ENCODE peak calls at places on chromosome 15, in seven cellular contexts. C is stomach, M is kidney, W is HCT116, N is upper lobe of left lung, F is astrocyte of the spinal cord, V is keratinocyte. E is an unnamed sample.

GRCh38 chr15:55799287-55800212 is 56.6 kb upstream of the PRTG start:
- DNase-seq in C (peak; percentile 27), M (no peak), W (peak; percentile 32), N (no peak), F (peak; percentile 59), V (no peak), E (no peak)

GRCh38 chr15:63466378-63467192 is 37.8 kb upstream of the USP3 start:
- DNase-seq in C (no peak), M (no peak), W (peak; percentile 74), N (no peak), F (peak; percentile 70), V (no peak), E (no peak)

GRCh38 chr15:34608517-34608916 is 25.1 kb upstream of the GOLGA8B start:
- DNase-seq in C (no peak), M (no peak), W (no peak), N (no peak), F (no peak), V (no peak), E (no peak)

GRCh38 chr15:47834093-47834492 is 116.8 kb downstream of the SEMA6D start:
- DNase-seq in C (no peak), M (no peak), W (no peak), N (no peak), F (no peak), V (no peak), E (no peak)

GRCh38 chr15:61367953-61368352 is 138.9 kb upstream of the RORA start:
- DNase-seq in C (no peak), M (no peak), W (no peak), N (no peak), F (no peak), V (no peak), E (no peak)

GRCh38 chr15:89416339-89417183 is 79.8 kb downstream of the RHCG start:
- DNase-seq in C (peak; percentile 60), M (no peak), W (peak; percentile 71), N (peak; percentile 91), F (peak; percentile 40), V (peak; percentile 46), E (no peak)

GRCh38 chr15:66936115-66936863 is 129.1 kb upstream of the SMAD3 start:
- DNase-seq in C (no peak), M (peak; percentile 78), W (no peak), N (peak; percentile 61), F (peak; percentile 13), V (no peak), E (no peak)

GRCh38 chr15:52133510-52134220 is 21.1 kb upstream of the BCL2L10 start:
- DNase-seq in C (no peak), M (no peak), W (no peak), N (no peak), F (no peak), V (no peak), E (no peak)

GRCh38 chr15:73127302-73127936 is 75.2 kb downstream of the NEO1 start:
- DNase-seq in C (no peak), M (no peak), W (peak; percentile 18), N (no peak), F (peak; percentile 22), V (peak; percentile 5), E (no peak)

GRCh38 chr15:83602021-83602420 is 51.9 kb upstream of the ADAMTSL3 start:
- DNase-seq in C (no peak), M (no peak), W (peak; percentile 12), N (no peak), F (no peak), V (peak; percentile 23), E (no peak)

GRCh38 chr15:52466134-52466701 is 62.5 kb downstream of the MYO5A start:
- DNase-seq in C (peak; percentile 40), M (peak; percentile 71), W (no peak), N (no peak), F (no peak), V (no peak), E (no peak)

GRCh38 chr15:61499371-61499770 is 270.3 kb upstream of the RORA start:
- DNase-seq in C (no peak), M (no peak), W (no peak), N (no peak), F (no peak), V (no peak), E (no peak)

GRCh38 chr15:70023064-70023768 is 74.5 kb downstream of the TLE3 start:
- DNase-seq in C (no peak), M (no peak), W (peak; percentile 15), N (no peak), F (peak; percentile 74), V (peak; percentile 89), E (peak; percentile 63)

GRCh38 chr15:95262866-95263564 is 1031.7 kb downstream of the MCTP2 start:
- DNase-seq in C (no peak), M (no peak), W (no peak), N (no peak), F (peak; percentile 78), V (no peak), E (no peak)

GRCh38 chr15:72970965-72971746 is 81.1 kb upstream of the NEO1 start:
- DNase-seq in C (no peak), M (no peak), W (no peak), N (no peak), F (peak; percentile 5), V (no peak), E (no peak)

GRCh38 chr15:60835974-60836373 is 357.0 kb upstream of the ICE2 start:
- DNase-seq in C (no peak), M (no peak), W (no peak), N (no peak), F (peak; percentile 52), V (no peak), E (no peak)

GRCh38 chr15:63066302-63066701 is 23.8 kb downstream of the TPM1 start:
- DNase-seq in C (no peak), M (no peak), W (no peak), N (no peak), F (peak; percentile 6), V (no peak), E (no peak)

GRCh38 chr15:60370804-60371700 is 26.7 kb downstream of the ANXA2 start:
- DNase-seq in C (peak; percentile 78), M (peak; percentile 88), W (peak; percentile 97), N (no peak), F (peak; percentile 99), V (no peak), E (peak; percentile 92)

GRCh38 chr15:71761649-71762048 is 48.7 kb upstream of the NR2E3 start:
- DNase-seq in C (peak; percentile 44), M (peak; percentile 81), W (peak; percentile 76), N (no peak), F (peak; percentile 78), V (peak; percentile 71), E (no peak)

GRCh38 chr15:91021516-91022074 is 799 bp downstream of the VPS33B start:
- DNase-seq in C (no peak), M (no peak), W (no peak), N (no peak), F (peak; percentile 22), V (peak; percentile 4), E (peak; percentile 9)

GRCh38 chr15:22895465-22896190 is 57.2 kb downstream of the NIPA2 start:
- DNase-seq in C (peak; percentile 60), M (peak; percentile 66), W (peak; percentile 77), N (no peak), F (peak; percentile 31), V (peak; percentile 81), E (no peak)

GRCh38 chr15:42549052-42549491 is 434 bp downstream of the HAUS2 start:
- DNase-seq in C (no peak), M (no peak), W (no peak), N (no peak), F (no peak), V (no peak), E (no peak)

GRCh38 chr15:26983822-26984221 is 12.8 kb downstream of the GABRG3 start:
- DNase-seq in C (no peak), M (no peak), W (no peak), N (no peak), F (no peak), V (no peak), E (no peak)

GRCh38 chr15:31228980-31229826 is 97.4 kb upstream of the KLF13 start:
- DNase-seq in C (peak; percentile 88), M (no peak), W (no peak), N (no peak), F (no peak), V (no peak), E (no peak)

GRCh38 chr15:83556068-83556467 is 97.9 kb upstream of the ADAMTSL3 start:
- DNase-seq in C (no peak), M (no peak), W (no peak), N (no peak), F (no peak), V (no peak), E (no peak)

GRCh38 chr15:20356444-20357138 is 185.0 kb downstream of the GOLGA6L6 start:
- DNase-seq in C (peak; percentile 63), M (peak; percentile 83), W (peak; percentile 32), N (peak; percentile 90), F (no peak), V (no peak), E (no peak)

GRCh38 chr15:69957175-69957574 is 140.5 kb downstream of the TLE3 start:
- DNase-seq in C (no peak), M (no peak), W (no peak), N (no peak), F (no peak), V (no peak), E (no peak)

GRCh38 chr15:35319354-35319753 is 226.6 kb downstream of the DPH6 start:
- DNase-seq in C (no peak), M (no peak), W (no peak), N (no peak), F (no peak), V (peak; percentile 58), E (no peak)

GRCh38 chr15:66638377-66638776 is 63.7 kb upstream of the SMAD6 start:
- DNase-seq in C (no peak), M (no peak), W (no peak), N (no peak), F (no peak), V (no peak), E (no peak)

GRCh38 chr15:50140097-50140496 is 21.1 kb upstream of the ATP8B4 start:
- DNase-seq in C (no peak), M (no peak), W (no peak), N (no peak), F (no peak), V (no peak), E (no peak)

GRCh38 chr15:96353378-96353930 is 23.0 kb downstream of the NR2F2 start:
- DNase-seq in C (no peak), M (no peak), W (no peak), N (peak; percentile 75), F (no peak), V (no peak), E (no peak)
- H3K4me3 ChIP-seq in C (peak overlapping the region; percentile 59), M (peak overlapping the region; percentile 19), W (no peak overlapping the region), N (peak overlapping the region; percentile 37), F (peak overlapping the region; percentile 49), V (no peak overlapping the region), E (peak overlapping the region; percentile 62)

GRCh38 chr15:58002338-58003126 is 63.0 kb downstream of the ALDH1A2 start:
- DNase-seq in C (no peak), M (no peak), W (no peak), N (no peak), F (no peak), V (no peak), E (no peak)
- TF ChIP-seq CTCF in C (no peak), M (no peak), W (no peak), N (no peak), F (no peak), V (no peak), E (no peak)

GRCh38 chr15:100973351-100974034 is 54.3 kb downstream of the LRRK1 start:
- DNase-seq in C (no peak), M (peak; percentile 66), W (no peak), N (peak; percentile 84), F (no peak), V (no peak), E (no peak)
- H3K4me3 ChIP-seq in C (peak overlapping the region; percentile 34), M (no peak overlapping the region), W (no peak overlapping the region), N (peak overlapping the region; percentile 25), F (peak overlapping the region; percentile 32), V (no peak overlapping the region), E (no peak overlapping the region)

GRCh38 chr15:79896634-79897379 is at the start of gene MTHFS:
- DNase-seq in C (peak; percentile 81), M (peak; percentile 94), W (peak; percentile 63), N (peak; percentile 96), F (peak; percentile 69), V (peak; percentile 23), E (no peak)
- TF ChIP-seq CTCF in C (peak; percentile 59), M (peak; percentile 49), W (peak; percentile 36), N (peak; percentile 24), F (peak; percentile 56), V (peak; percentile 21), E (peak; percentile 61)